ENCODE peak calls at places on chromosomes 3 and 15, in five cellular contexts. Q, W, B, G and J are unnamed samples.

GRCh38 chr3:185282696-185283373 is 29.0 kb upstream of the EHHADH start:
- DNase-seq in W (peak), B (peak), G (peak), Q (peak), J (peak)

GRCh38 chr15:50116477-50116876 is 2.6 kb downstream of the ATP8B4 start:
- DNase-seq in W (no peak), B (no peak), Q (no peak), G (no peak), J (peak)

GRCh38 chr15:70309716-70310115 is 212.0 kb upstream of the TLE3 start:
- DNase-seq in W (no peak), G (no peak), B (no peak), Q (no peak), J (no peak)

GRCh38 chr3:184691397-184692131 is 20.3 kb downstream of the MAGEF1 start:
- DNase-seq in W (no peak), Q (no peak), G (no peak), B (no peak), J (no peak)

GRCh38 chr3:70358978-70359580 is 46.6 kb upstream of the MDFIC2 start:
- DNase-seq in B (no peak), Q (peak), W (no peak), G (no peak), J (peak)

GRCh38 chr15:85280203-85280602 is 100.2 kb upstream of the AKAP13 start:
- DNase-seq in G (no peak), B (peak), Q (no peak), W (no peak), J (no peak)

GRCh38 chr3:16174389-16174788 is at the start of gene GALNT15:
- DNase-seq in W (no peak), Q (peak), B (no peak), G (peak), J (peak)

GRCh38 chr15:74630284-74631086 is 14.8 kb downstream of the CLK3 start:
- DNase-seq in W (no peak), G (no peak), B (no peak), Q (no peak), J (no peak)

GRCh38 chr3:64399205-64399800 is 174.0 kb upstream of the PRICKLE2 start:
- DNase-seq in W (no peak), G (no peak), B (peak), Q (peak), J (peak)

GRCh38 chr3:38108649-38109579 is 28.0 kb downstream of the ACAA1 start:
- DNase-seq in Q (no peak), B (no peak), W (no peak), G (peak), J (peak)

GRCh38 chr3:189772584-189772983 is 141.4 kb downstream of the TP63 start:
- DNase-seq in Q (no peak), B (no peak), W (no peak), G (no peak), J (peak)

GRCh38 chr15:56813995-56814394 is 80.7 kb upstream of the ZNF280D start:
- DNase-seq in Q (no peak), B (no peak), W (no peak), G (no peak), J (no peak)

GRCh38 chr3:53495091-53495517 is 693 bp downstream of the CACNA1D start:
- DNase-seq in W (no peak), G (no peak), B (no peak), Q (no peak), J (peak)

GRCh38 chr3:182455011-182455410 is 338.3 kb upstream of the ATP11B start:
- DNase-seq in W (no peak), B (no peak), G (no peak), Q (no peak), J (no peak)

GRCh38 chr3:191543018-191543417 is 82.1 kb downstream of the PYDC2 start:
- DNase-seq in W (no peak), G (no peak), Q (no peak), B (no peak), J (no peak)

GRCh38 chr3:101963902-101964362 is 114.6 kb downstream of the NFKBIZ start:
- DNase-seq in W (no peak), G (no peak), Q (no peak), B (peak), J (no peak)

GRCh38 chr15:52733696-52734255 is 54.6 kb upstream of the ATOSA start:
- DNase-seq in Q (no peak), W (no peak), B (no peak), G (no peak), J (peak)

GRCh38 chr3:126287536-126288181 is 69.5 kb downstream of the KLF15 start:
- DNase-seq in W (no peak), G (no peak), Q (peak), B (no peak), J (no peak)

GRCh38 chr15:77526582-77527163 is 106.0 kb downstream of the HMG20A start:
- DNase-seq in Q (no peak), W (no peak), G (no peak), B (peak), J (no peak)

GRCh38 chr3:129688310-129688895 is 81.9 kb upstream of the PLXND1 start:
- DNase-seq in B (no peak), W (no peak), Q (no peak), G (no peak), J (peak)

GRCh38 chr3:197408177-197408957 is 110.0 kb upstream of the DLG1 start:
- DNase-seq in G (no peak), W (no peak), B (no peak), Q (no peak), J (no peak)

GRCh38 chr3:179063945-179064560 is 7.6 kb downstream of the ZMAT3 start:
- DNase-seq in G (no peak), B (no peak), Q (no peak), W (no peak), J (no peak)

GRCh38 chr3:190319660-190320059 is 2.6 kb downstream of the CLDN1 start:
- DNase-seq in G (no peak), B (no peak), Q (no peak), W (no peak), J (no peak)

GRCh38 chr3:43621974-43622739 is at the start of gene ANO10:
- DNase-seq in W (peak), Q (peak), G (peak), B (peak), J (peak)

GRCh38 chr15:83205725-83206324 is 1.8 kb downstream of the HDGFL3 start:
- DNase-seq in W (no peak), G (no peak), Q (no peak), B (peak), J (no peak)

GRCh38 chr3:172946061-172946460 is 195.0 kb downstream of the SPATA16 start:
- DNase-seq in W (no peak), Q (no peak), B (no peak), G (no peak), J (no peak)

GRCh38 chr3:151299006-151299405 is 17.6 kb downstream of the GPR87 start:
- DNase-seq in B (no peak), G (no peak), W (no peak), Q (no peak), J (no peak)

GRCh38 chr3:54746722-54747121 is 181.1 kb downstream of the LRTM1 start:
- DNase-seq in B (no peak), W (no peak), Q (no peak), G (no peak), J (no peak)

GRCh38 chr15:68364028-68364659 is 67.8 kb downstream of the ITGA11 start:
- DNase-seq in W (no peak), G (no peak), B (no peak), Q (no peak), J (no peak)

GRCh38 chr3:183287301-183287971 is 34.4 kb downstream of the B3GNT5 start:
- DNase-seq in B (no peak), G (no peak), Q (no peak), W (no peak), J (no peak)

GRCh38 chr15:68930268-68931022 is at the start of gene SPESP1:
- DNase-seq in B (peak), W (peak), Q (no peak), G (no peak), J (no peak)

GRCh38 chr3:49563766-49564165 is 9.5 kb downstream of the BSN start:
- DNase-seq in B (no peak), W (no peak), G (no peak), Q (no peak), J (no peak)

GRCh38 chr3:49563040-49563578 is 8.8 kb downstream of the BSN start:
- DNase-seq in G (no peak), B (no peak), W (no peak), Q (no peak), J (no peak)

GRCh38 chr3:49568965-49569364 is 14.7 kb downstream of the BSN start:
- DNase-seq in Q (no peak), W (no peak), B (no peak), G (no peak), J (no peak)

GRCh38 chr3:49567406-49567805 is 13.1 kb downstream of the BSN start:
- DNase-seq in B (no peak), G (no peak), W (no peak), Q (no peak), J (no peak)

GRCh38 chr3:49566312-49566711 is 12.0 kb downstream of the BSN start:
- DNase-seq in B (no peak), G (peak), Q (no peak), W (no peak), J (no peak)
- TF ChIP-seq CTCF in B (peak), G (no peak), Q (peak), W (no peak), J (peak)

GRCh38 chr15:37133619-37134018 is 33.3 kb upstream of the MEIS2 start:
- DNase-seq in Q (no peak), W (no peak), B (no peak), G (no peak), J (no peak)

GRCh38 chr15:37134244-37134643 is 33.9 kb upstream of the MEIS2 start:
- DNase-seq in Q (no peak), B (no peak), W (no peak), G (no peak), J (no peak)

GRCh38 chr15:37136666-37137065 is 36.3 kb upstream of the MEIS2 start:
- DNase-seq in W (no peak), B (no peak), Q (no peak), G (no peak), J (no peak)

GRCh38 chr15:37134699-37135131 is 34.4 kb upstream of the MEIS2 start:
- DNase-seq in Q (no peak), G (no peak), W (no peak), B (no peak), J (peak)

GRCh38 chr15:37135225-37135624 is 34.9 kb upstream of the MEIS2 start:
- DNase-seq in B (no peak), W (no peak), G (no peak), Q (no peak), J (peak)
- TF ChIP-seq CTCF in B (peak), W (no peak), G (no peak), Q (peak), J (peak)

GRCh38 chr3:51386852-51387229 is 1.8 kb downstream of the MANF start:
- DNase-seq in Q (no peak), B (no peak), G (no peak), W (no peak), J (no peak)

GRCh38 chr3:51390186-51390585 is 899 bp upstream of the RBM15B start:
- DNase-seq in W (no peak), B (no peak), Q (no peak), G (no peak), J (no peak)

GRCh38 chr3:51386159-51386851 is 1.2 kb downstream of the MANF start:
- DNase-seq in B (no peak), W (no peak), G (no peak), Q (no peak), J (no peak)

GRCh38 chr3:51389423-51390183 is 1.5 kb upstream of the RBM15B start:
- DNase-seq in B (peak), Q (no peak), G (no peak), W (no peak), J (peak)

GRCh38 chr3:51388286-51389029 is 2.6 kb upstream of the RBM15B start:
- DNase-seq in Q (peak), B (no peak), G (no peak), W (no peak), J (no peak)
- TF ChIP-seq CTCF in Q (peak), B (no peak), G (peak), W (no peak), J (peak)

DNA sequence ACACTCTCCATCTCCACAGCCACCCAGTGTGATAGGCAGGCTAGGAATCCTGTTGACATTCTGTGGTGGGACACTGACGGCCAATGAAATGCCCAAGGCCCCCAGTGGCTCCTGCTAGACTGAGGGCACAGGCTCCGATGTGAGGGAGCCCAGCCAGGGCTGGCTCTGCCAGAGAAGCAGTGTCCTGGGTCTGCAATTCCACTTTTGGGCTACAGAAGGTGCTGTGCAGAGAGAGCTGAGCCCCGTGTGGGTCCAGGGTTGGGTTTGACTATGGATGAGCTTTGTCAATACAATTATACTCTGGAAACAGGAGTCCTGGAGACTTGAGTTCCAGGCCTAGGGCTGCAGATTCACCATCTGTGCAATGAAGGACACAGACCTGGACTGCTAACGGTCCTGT is 55.7 kb upstream of the TMEM115 start:
- DNase-seq in G (no peak), W (no peak), B (no peak), Q (no peak), J (no peak)
- TF ChIP-seq CTCF in G (no peak), W (no peak), B (no peak), Q (no peak), J (peak)

GRCh38 chr3:94405258-94406035 is 342.6 kb downstream of the NSUN3 start:
- DNase-seq in B (no peak), W (no peak), Q (no peak), G (no peak), J (no peak)
- TF ChIP-seq CTCF in B (no peak), W (no peak), Q (no peak), G (no peak), J (no peak)

GRCh38 chr15:31034152-31034551 is 42.7 kb upstream of the MTMR10 start:
- DNase-seq in G (no peak), B (no peak), Q (no peak), W (no peak), J (no peak)
- TF ChIP-seq CTCF in G (no peak), B (no peak), Q (peak), W (no peak), J (peak)

GRCh38 chr15:76296849-76297248 is 14.4 kb downstream of the ETFA start:
- DNase-seq in G (no peak), Q (no peak), W (no peak), B (no peak), J (no peak)

GRCh38 chr15:76298986-76299385 is 12.3 kb downstream of the ETFA start:
- DNase-seq in W (no peak), Q (no peak), G (no peak), B (no peak), J (no peak)

GRCh38 chr15:76289582-76289981 is 21.7 kb downstream of the ETFA start:
- DNase-seq in G (no peak), W (no peak), B (no peak), Q (no peak), J (no peak)

DNA sequence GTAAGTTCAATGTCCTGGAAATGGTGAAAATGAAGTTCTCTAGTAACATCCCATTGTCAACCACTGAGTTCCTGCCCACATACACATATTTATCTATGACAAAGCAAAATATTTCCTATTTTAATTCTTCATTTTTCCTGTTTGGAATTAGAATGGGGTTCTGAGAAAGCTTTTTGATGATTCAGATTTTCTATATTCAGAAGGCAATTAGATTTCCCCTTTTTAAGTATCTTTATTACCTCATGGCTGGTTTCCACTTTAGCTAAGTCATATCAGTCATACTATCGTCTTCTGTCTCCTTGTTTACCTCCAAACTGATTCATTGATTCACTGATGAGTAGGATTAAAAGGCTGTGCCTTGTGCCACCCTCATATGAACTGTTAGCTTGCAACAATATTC is 17.9 kb downstream of the ETFA start:
- DNase-seq in B (no peak), Q (no peak), G (no peak), W (no peak), J (no peak)
- TF ChIP-seq CTCF in B (no peak), Q (no peak), G (no peak), W (no peak), J (no peak)

DNA sequence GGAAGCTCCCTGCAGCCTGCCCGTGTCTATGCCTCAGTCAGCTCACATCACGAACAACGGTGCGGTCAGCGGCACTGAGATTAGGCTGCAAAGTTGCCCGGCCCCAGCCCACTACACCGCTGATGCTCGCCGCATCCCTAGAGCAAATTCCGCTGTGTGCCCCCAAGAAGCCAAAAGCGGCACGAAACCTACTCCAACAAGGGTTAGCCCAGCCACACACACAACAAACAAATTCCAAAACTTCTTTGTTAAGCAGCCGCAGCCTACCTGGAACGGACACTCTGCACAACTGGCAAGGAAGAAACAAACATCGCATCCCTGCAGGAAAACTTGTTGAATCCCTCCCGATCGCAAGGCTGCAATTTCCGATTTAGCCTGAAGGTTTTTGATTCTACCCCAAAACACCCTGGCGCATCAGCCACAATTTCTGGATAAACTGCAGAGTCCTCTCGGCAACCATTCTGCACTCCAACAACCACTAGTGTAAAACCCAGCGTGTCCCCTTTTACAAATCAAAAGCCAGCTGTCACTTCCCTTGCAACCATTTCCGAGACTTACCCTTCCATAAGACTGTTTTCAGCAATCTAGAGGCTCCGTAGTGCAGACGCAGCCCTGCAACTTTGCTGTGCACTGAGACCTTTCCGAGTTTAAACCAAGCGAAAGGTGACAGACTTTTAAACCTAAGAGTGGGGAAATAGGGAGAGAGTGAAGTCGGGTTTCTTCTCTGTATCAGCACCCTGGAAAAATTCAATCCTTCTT is 425 bp downstream of the ROBO1 start:
- DNase-seq in W (no peak), G (no peak), Q (no peak), B (no peak), J (no peak)
- TF ChIP-seq CTCF in W (no peak), G (no peak), Q (peak), B (no peak), J (no peak)

GRCh38 chr3:137294839-137295238 is 337.1 kb downstream of the IL20RB start:
- DNase-seq in Q (no peak), W (no peak), B (no peak), G (no peak), J (no peak)
- TF ChIP-seq CTCF in Q (no peak), W (no peak), B (no peak), G (no peak), J (no peak)